ENCODE peak calls at places on chromosomes 3 and 15, in four cellular contexts. Y is epithelial cell of esophagus, T is IMR-90, U is psoas muscle. K is an unnamed sample.

GRCh38 chr3:60652829-60653228 is 598.4 kb downstream of the FHIT start:
- DNase-seq in Y (peak; percentile 11), T (no peak), U (no peak), K (no peak)

GRCh38 chr3:59444293-59444671 is 394.5 kb upstream of the CFAP20DC start:
- DNase-seq in Y (no peak), T (no peak), U (no peak), K (no peak)

GRCh38 chr15:90585863-90586262 is 56.1 kb downstream of the CRTC3 start:
- DNase-seq in Y (no peak), T (peak; percentile 72), U (no peak), K (peak; percentile 53)

GRCh38 chr3:11271986-11272904 is at the start of gene ATG7:
- DNase-seq in Y (peak; percentile 97), T (peak; percentile 96), U (peak; percentile 99), K (peak; percentile 94)

GRCh38 chr15:85623648-85624047 is 171.1 kb downstream of the KLHL25 start:
- DNase-seq in Y (no peak), T (peak; percentile 61), U (no peak), K (peak; percentile 41)

GRCh38 chr3:115279939-115280338 is 132.9 kb upstream of the ZBTB20 start:
- DNase-seq in Y (no peak), T (peak; percentile 38), U (no peak), K (no peak)

GRCh38 chr3:69739204-69740102 is at the start of gene MITF:
- DNase-seq in Y (peak; percentile 94), T (peak; percentile 88), U (peak; percentile 94), K (peak; percentile 87)

GRCh38 chr15:63818628-63819027 is 15.1 kb downstream of the HERC1 start:
- DNase-seq in Y (no peak), T (no peak), U (no peak), K (no peak)

GRCh38 chr3:77687545-77687944 is 647.6 kb downstream of the ROBO2 start:
- DNase-seq in Y (no peak), T (no peak), U (no peak), K (no peak)

GRCh38 chr3:170357920-170358854 is 672 bp downstream of the SKIL start:
- DNase-seq in Y (peak; percentile 67), T (peak; percentile 59), U (peak; percentile 90), K (peak; percentile 48)

GRCh38 chr3:157856078-157856939 is 249.9 kb downstream of the SHOX2 start:
- DNase-seq in Y (peak; percentile 81), T (no peak), U (no peak), K (no peak)

GRCh38 chr15:29815705-29816042 is 6.6 kb downstream of the TJP1 start:
- DNase-seq in Y (no peak), T (no peak), U (no peak), K (no peak)

GRCh38 chr3:115085197-115085865 is 61.8 kb downstream of the ZBTB20 start:
- DNase-seq in Y (no peak), T (no peak), U (no peak), K (no peak)

GRCh38 chr3:99845335-99845734 is 27.7 kb downstream of the CMSS1 start:
- DNase-seq in Y (no peak), T (no peak), U (no peak), K (no peak)

GRCh38 chr3:23981136-23981535 is 36.0 kb downstream of the NR1D2 start:
- DNase-seq in Y (no peak), T (no peak), U (peak; percentile 47), K (no peak)

GRCh38 chr3:45225465-45226205 is 452 bp downstream of the TMEM158 start:
- DNase-seq in Y (peak; percentile 41), T (no peak), U (peak; percentile 29), K (no peak)

GRCh38 chr3:81279481-81280273 is 481.8 kb downstream of the GBE1 start:
- DNase-seq in Y (no peak), T (no peak), U (no peak), K (peak; percentile 13)

GRCh38 chr3:171833775-171834460 is 9.2 kb upstream of the TMEM212 start:
- DNase-seq in Y (peak; percentile 51), T (peak; percentile 87), U (no peak), K (peak; percentile 43)

GRCh38 chr3:99911433-99911832 is 93.8 kb downstream of the CMSS1 start:
- DNase-seq in Y (no peak), T (no peak), U (no peak), K (no peak)

GRCh38 chr3:38645601-38646000 is 3.9 kb downstream of the SCN5A start:
- DNase-seq in Y (no peak), T (no peak), U (no peak), K (no peak)

GRCh38 chr3:16583551-16583950 is 21.7 kb downstream of the DAZL start:
- DNase-seq in Y (no peak), T (no peak), U (no peak), K (peak; percentile 23)

GRCh38 chr3:77038928-77039605 is 832 bp upstream of the ROBO2 start:
- DNase-seq in Y (peak; percentile 53), T (peak; percentile 11), U (no peak), K (no peak)

GRCh38 chr3:171824076-171824475 is 13.8 kb upstream of the PLD1 start:
- DNase-seq in Y (no peak), T (no peak), U (no peak), K (no peak)

GRCh38 chr15:73750951-73751350 is 2.2 kb downstream of the INSYN1 start:
- DNase-seq in Y (no peak), T (no peak), U (no peak), K (no peak)

GRCh38 chr3:65952842-65953241 is 85.9 kb downstream of the MAGI1 start:
- DNase-seq in Y (no peak), T (no peak), U (no peak), K (no peak)

GRCh38 chr3:64300790-64301423 is 75.6 kb upstream of the PRICKLE2 start:
- DNase-seq in Y (peak; percentile 11), T (peak; percentile 82), U (no peak), K (peak; percentile 53)

GRCh38 chr3:136787226-136787793 is 31.6 kb upstream of the SLC35G2 start:
- DNase-seq in Y (no peak), T (peak; percentile 45), U (no peak), K (no peak)

GRCh38 chr15:41416742-41417417 is at the start of gene RTF1:
- DNase-seq in Y (peak; percentile 90), T (peak; percentile 80), U (peak; percentile 95), K (peak; percentile 76)

GRCh38 chr15:34209421-34210282 is at the start of gene KATNBL1:
- DNase-seq in Y (peak; percentile 91), T (peak; percentile 90), U (peak; percentile 97), K (peak; percentile 86)

GRCh38 chr15:84108725-84109124 is 126.8 kb upstream of the GOLGA6L4 start:
- DNase-seq in Y (peak; percentile 33), T (peak; percentile 18), U (no peak), K (peak; percentile 2)
- TF ChIP-seq CTCF in Y (peak; percentile 44), T (peak; percentile 11), U (no peak), K (peak; percentile 44)

GRCh38 chr3:4741404-4742307 is 237.6 kb upstream of the BHLHE40 start:
- DNase-seq in Y (peak; percentile 97), T (peak; percentile 99), U (peak; percentile 40), K (peak; percentile 93)
- TF ChIP-seq CTCF in Y (no peak), T (peak; percentile 14), U (no peak), K (peak; percentile 8)

GRCh38 chr15:38496151-38496550 is 42.2 kb downstream of the FAM98B start:
- DNase-seq in Y (no peak), T (no peak), U (no peak), K (no peak)
- TF ChIP-seq CTCF in Y (no peak), T (no peak), U (no peak), K (peak; percentile 23)

GRCh38 chr15:91852741-91853500 is 587 bp upstream of the SLCO3A1 start:
- DNase-seq in Y (peak; percentile 57), T (peak; percentile 56), U (peak; percentile 78), K (peak; percentile 24)
- TF ChIP-seq CTCF in Y (peak; percentile 42), T (peak; percentile 72), U (peak; percentile 74), K (peak; percentile 87)

DNA sequence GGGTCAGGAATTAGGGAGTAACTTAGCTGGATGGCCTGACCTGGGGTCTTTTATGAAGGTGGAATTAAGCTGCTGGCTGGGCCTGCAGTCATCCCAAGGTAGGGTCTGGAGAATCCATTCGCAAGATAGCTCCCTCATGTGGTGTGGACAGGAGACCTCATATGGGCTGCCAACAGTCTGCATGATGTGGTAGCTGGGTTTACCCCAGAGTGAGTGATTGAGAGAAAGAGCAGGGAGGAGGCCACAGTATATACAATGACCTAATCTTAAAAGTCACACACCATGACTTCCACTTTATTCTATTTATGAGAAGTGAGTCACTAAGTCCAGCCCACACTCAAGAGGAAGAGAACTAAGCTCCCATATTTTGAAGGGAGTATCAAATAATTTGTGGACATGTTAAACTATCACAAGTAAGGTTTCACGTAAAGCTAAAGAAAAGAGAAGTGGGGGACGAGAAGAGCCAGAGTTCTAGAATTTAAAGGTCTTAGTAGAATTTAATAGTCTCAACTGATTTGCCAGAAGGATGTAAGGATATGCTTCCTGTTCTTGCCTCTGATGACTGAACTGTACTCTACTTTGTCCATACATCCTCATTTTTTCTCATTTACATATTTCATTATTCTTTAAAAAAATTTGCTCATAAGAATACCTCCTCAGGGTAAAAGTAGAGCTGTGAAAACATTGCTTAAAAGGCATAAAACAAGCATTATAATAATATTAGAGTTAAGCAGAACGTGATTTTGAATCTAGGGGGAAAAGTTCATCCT is 184.4 kb downstream of the PEX5L start:
- DNase-seq in Y (peak; percentile 48), T (peak; percentile 92), U (no peak), K (peak; percentile 71)
- TF ChIP-seq CTCF in Y (peak; percentile 16), T (peak; percentile 42), U (no peak), K (peak; percentile 58)

GRCh38 chr3:182622241-182622545 is 171.1 kb upstream of the ATP11B start:
- DNase-seq in Y (no peak), T (no peak), U (no peak), K (no peak)
- TF ChIP-seq CTCF in Y (no peak), T (no peak), U (no peak), K (no peak)

GRCh38 chr3:106566277-106566676 is 697.5 kb upstream of the CBLB start:
- DNase-seq in Y (no peak), T (no peak), U (no peak), K (no peak)
- TF ChIP-seq CTCF in Y (no peak), T (no peak), U (no peak), K (peak; percentile 32)

DNA sequence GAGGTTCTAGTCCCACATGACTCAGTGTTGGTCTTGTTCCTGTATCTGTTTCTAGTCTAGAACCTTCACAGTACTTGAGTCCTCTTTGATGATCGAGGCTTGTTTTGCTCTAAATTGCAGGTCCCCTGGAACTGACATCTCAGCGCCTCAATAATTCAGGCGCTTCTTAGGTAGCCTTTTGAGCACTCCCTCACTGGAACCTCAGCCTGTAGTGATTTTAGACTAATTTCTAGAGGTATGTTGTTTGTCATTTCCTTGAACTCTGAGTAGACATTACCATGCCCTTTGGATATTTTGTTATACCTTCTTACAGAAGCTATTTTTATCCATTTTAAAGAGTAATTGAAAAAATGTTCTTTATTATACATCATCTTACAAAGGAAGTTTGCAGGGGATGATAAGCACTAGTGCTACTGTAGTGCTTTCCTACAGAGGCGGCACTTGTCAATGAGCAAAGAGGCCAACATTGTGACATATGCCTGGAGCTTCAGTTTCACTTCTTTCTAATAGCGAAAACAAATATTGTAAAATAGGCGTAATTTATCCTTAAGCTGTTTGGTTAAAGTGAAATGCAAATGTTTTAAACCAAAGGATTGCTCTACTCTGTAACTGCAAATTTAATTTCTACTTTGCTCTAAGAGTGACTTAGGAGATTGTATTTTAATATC is 75.7 kb downstream of the EFL1 start:
- DNase-seq in Y (no peak), T (no peak), U (no peak), K (no peak)
- TF ChIP-seq CTCF in Y (no peak), T (no peak), U (no peak), K (no peak)

K was measured in HFFc6.